ENCODE peak calls at places on chromosomes 4 and X, in six cellular contexts. U is esophagus squamous epithelium, I is lower leg skin, O is GM12892, Y is IMR-90, B is sigmoid colon. R is an unnamed sample.

GRCh38 chr4:164027805-164028204 is 533.3 kb downstream of the TMA16 start:
- DNase-seq in U (no peak), I (no peak), O (no peak), Y (no peak), B (no peak), R (no peak)

GRCh38 chr4:61740950-61741638 is 541.0 kb downstream of the ADGRL3 start:
- DNase-seq in U (no peak), I (no peak), O (no peak), Y (no peak), B (no peak), R (no peak)

GRCh38 chr4:139633661-139634060 is 32.0 kb upstream of the MGST2 start:
- DNase-seq in U (no peak), I (no peak), O (no peak), Y (peak), B (no peak), R (no peak)

GRCh38 chrX:86066998-86067397 is 19.6 kb upstream of the CHM start:
- DNase-seq in U (no peak), I (no peak), O (no peak), Y (no peak), B (no peak), R (no peak)

GRCh38 chr4:128879971-128880370 is 70.5 kb downstream of the JADE1 start:
- DNase-seq in U (no peak), I (no peak), O (no peak), Y (no peak), B (no peak), R (no peak)

GRCh38 chrX:9885150-9885549 is 82.0 kb upstream of the CLDN34 start:
- DNase-seq in U (no peak), I (no peak), O (peak), Y (peak), B (no peak), R (no peak)

GRCh38 chr4:121139533-121140222 is 24.4 kb downstream of the TNIP3 start:
- DNase-seq in U (no peak), I (no peak), O (no peak), Y (peak), B (no peak), R (no peak)

GRCh38 chr4:76011700-76012387 is 4.5 kb upstream of the CXCL9 start:
- DNase-seq in U (no peak), I (no peak), O (peak), Y (peak), B (no peak), R (no peak)

GRCh38 chr4:139786494-139787354 is 121.1 kb downstream of the MGST2 start:
- DNase-seq in U (no peak), I (no peak), O (no peak), Y (no peak), B (no peak), R (no peak)

GRCh38 chrX:52990848-52991247 is 32.5 kb upstream of the FAM156A start:
- DNase-seq in U (no peak), I (no peak), O (no peak), Y (peak), B (no peak), R (no peak)

GRCh38 chrX:53000447-53001208 is 42.3 kb upstream of the FAM156A start:
- DNase-seq in U (no peak), I (peak), O (no peak), Y (no peak), B (no peak), R (no peak)

GRCh38 chrX:52995974-52996304 is 37.6 kb upstream of the FAM156A start:
- DNase-seq in U (no peak), I (no peak), O (no peak), Y (no peak), B (no peak), R (no peak)

DNA sequence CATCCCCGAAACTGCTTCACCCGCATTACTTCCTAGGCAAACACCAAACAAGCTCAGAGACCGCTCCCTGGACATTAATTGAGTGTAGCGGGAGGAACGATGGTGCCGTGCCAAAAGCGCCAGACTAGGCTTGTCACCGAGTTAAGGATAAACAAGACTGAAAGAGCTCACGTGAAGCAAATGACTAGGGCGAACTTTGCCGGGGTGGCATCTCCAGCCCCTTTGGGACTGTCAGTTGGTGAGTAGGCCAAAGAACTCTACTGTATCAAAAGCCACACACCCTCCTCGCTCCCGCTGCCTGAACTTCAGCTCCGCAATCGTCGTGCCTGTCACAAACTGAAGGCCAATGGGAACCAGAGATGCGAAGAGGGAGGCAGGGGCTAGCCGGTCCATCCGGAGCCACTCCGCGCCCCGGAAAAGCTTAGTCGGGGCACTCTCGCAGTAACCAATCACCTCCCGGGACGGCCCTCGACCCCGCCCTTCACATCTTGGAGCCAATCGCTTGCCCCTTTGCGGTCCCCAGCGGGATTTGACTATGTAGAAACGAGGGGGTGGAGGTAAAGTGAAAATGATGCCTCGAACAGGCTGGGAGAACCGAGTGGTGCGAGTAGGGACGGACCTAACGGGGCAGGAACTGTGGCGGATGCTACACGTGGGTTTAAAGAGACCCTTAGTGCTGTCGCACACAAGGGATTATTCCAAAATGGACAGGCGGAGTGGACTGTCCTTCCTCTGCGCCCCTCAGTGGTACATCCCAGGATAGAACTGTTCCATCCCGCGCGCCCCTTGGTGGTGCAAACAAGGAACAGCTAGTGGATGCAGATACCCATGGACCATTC is 37.0 kb upstream of the FAM156A start:
- DNase-seq in U (peak), I (peak), O (peak), Y (peak), B (peak), R (peak)
- TF ChIP-seq POLR2A in U (no peak), I (no peak), O (peak), Y (no peak), B (no peak), R (no peak)

GRCh38 chrX:154368630-154369452 is 5.6 kb downstream of the FLNA start:
- DNase-seq in U (peak), I (peak), O (no peak), Y (peak), B (peak), R (peak)
- TF ChIP-seq POLR2A in U (peak), I (no peak), O (peak), Y (peak), B (no peak), R (no peak)

DNA sequence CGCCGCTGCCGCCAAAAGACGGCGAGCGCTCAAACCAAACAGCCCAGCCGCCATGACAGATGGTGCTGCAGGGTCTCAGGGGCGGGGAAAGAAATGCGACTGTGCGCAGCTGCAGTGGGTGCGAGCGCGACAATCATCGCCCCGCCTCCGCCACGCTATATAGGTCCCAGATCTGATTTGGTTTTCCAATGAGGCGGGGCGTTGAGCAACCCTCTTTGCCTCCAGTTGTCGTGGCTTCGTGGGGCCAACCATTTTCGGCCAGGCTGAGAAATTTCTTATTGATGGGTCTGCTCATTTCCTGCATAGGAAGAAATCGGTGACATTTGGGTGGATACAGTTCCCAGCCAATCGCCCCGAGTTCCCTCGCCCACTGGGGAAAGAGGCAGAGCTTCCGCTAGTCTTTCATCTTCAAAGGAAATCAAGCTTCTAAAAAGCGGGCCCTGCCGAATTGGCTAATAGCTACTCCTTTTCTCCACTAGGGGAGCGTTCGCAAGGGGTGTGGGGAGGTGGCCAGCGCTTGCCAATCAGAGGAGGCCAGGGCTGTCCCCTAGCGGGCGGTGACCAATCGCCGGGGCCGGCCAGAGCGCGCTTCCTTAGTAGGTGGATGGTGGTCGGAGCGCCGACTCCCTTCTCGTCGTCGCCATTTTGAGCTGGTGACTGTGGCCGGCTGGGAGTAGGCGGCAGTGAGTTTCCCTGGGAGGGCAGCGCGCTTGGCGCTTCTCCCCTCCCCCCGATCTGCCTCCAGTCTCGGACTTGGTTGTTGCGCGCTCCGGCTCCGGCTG is at the start of the genes NDUFB11 and RBM10:
- DNase-seq in U (peak), I (peak), O (peak), Y (peak), B (peak), R (peak)
- TF ChIP-seq POLR2A in U (peak), I (no peak), O (peak), Y (peak), B (peak), R (no peak)

DNA sequence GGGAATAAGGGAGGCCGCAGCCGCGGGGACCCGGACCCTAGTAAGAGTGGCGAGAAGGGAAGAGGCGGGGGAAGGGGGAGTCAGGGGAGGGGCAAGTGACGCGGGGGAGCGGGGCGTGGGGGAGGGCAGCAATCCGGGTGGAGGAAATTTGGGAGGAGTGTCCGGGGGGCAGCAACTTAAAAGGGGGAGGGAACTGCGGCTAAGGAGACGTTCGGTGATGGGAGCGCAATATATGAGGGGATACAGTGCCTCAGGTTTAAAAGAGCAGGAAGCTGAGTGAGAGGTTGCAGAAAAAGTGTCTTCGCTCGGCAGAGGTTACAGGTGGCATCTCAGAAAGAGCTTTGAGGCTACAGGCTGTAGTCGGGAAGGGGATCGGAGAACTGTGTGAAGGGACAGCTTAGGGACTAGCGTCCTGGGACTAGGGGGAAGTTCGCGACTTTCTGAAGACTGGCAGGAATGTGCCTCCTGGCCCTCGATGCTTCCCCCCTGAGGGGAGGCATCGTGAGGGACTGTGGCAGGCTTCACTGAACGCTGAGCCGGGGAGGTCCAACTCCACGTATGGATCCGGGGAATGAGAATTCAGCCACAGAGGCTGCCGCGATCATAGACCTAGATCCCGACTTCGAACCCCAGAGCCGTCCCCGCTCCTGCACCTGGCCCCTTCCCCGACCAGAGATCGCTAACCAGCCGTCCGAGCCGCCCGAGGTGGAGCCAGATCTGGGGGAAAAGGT is 485 bp downstream of the FOXO4 start:
- DNase-seq in U (no peak), I (no peak), O (no peak), Y (peak), B (no peak), R (no peak)
- TF ChIP-seq POLR2A in U (no peak), I (no peak), O (no peak), Y (no peak), B (no peak), R (no peak)

GRCh38 chr4:56414135-56414675 is 21.2 kb downstream of the PPAT start:
- DNase-seq in U (no peak), I (no peak), O (no peak), Y (peak), B (no peak), R (no peak)

GRCh38 chr4:56408978-56409377 is 21.7 kb upstream of the AASDH start:
- DNase-seq in U (no peak), I (no peak), O (no peak), Y (no peak), B (no peak), R (no peak)

GRCh38 chr4:56405016-56405415 is 17.7 kb upstream of the AASDH start:
- DNase-seq in U (no peak), I (no peak), O (no peak), Y (no peak), B (no peak), R (no peak)

GRCh38 chr4:56406151-56406550 is 18.9 kb upstream of the AASDH start:
- DNase-seq in U (no peak), I (no peak), O (no peak), Y (no peak), B (no peak), R (no peak)

DNA sequence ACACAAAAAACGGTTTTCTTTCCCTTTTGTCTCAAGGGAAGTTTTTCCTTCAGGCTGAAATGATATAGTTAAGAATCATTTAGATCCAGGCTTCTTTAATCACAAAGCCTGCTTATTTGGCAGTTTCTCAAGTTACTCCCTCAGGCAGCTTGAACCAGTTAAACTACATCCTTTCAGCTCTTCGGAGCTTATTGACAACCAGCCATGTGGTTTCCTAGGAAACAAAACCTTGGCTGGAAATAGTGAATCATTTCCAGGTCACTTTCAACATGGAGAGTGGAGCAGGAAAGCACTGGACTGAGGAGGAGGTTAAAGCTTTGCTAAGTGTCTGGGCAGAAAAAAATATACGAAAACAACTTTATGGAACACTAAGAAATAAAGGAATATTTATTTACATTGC is 23.0 kb upstream of the AASDH start:
- DNase-seq in U (no peak), I (no peak), O (no peak), Y (peak), B (no peak), R (no peak)
- TF ChIP-seq POLR2A in U (no peak), I (no peak), O (no peak), Y (peak), B (no peak), R (no peak)

GRCh38 chr4:1010522-1011021 is 854 bp upstream of the FGFRL1 start:
- DNase-seq in U (peak), I (peak), O (no peak), Y (peak), B (peak), R (no peak)

GRCh38 chr4:1012031-1012739 is 759 bp downstream of the FGFRL1 start:
- DNase-seq in U (no peak), I (no peak), O (no peak), Y (no peak), B (peak), R (no peak)

GRCh38 chr4:1008840-1009646 is 2.4 kb upstream of the FGFRL1 start:
- DNase-seq in U (no peak), I (no peak), O (no peak), Y (no peak), B (peak), R (no peak)

GRCh38 chr4:1009647-1010521 is 1.5 kb upstream of the FGFRL1 start:
- DNase-seq in U (peak), I (peak), O (peak), Y (peak), B (peak), R (no peak)

DNA sequence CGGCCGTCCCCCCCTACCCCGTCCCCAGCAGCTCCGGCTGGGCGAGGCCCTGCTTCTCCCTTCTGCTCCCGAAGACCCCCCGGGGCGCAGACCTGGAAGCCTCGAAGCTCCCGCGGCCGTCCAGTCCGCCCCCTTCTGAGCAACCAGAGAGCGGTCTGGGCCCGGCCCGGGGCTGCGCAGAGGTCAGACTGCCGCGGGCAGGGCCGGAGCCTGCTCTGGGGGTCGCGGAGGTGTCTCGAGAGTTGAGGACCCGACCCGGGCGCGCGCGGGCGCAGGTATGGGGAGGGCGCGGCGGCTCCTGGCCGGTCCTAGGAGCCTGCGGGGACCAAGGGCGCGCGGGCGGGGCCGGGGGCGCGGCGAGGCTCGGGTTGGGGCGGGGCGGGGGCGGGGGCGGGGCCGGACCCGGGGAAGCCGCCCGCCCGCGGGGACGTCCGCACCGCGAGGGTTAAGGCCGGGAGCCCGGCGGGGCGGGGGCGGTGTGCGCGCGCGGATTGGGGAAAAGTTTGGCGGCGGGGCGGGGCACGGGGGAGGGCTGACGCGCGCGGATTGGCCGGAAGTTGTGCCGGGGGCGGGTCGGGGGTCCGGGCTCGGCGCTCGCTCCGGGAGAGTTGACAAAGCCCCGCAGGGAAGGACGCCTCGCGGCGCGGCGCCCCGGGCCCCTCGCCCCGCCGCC is at the start of gene FGFRL1:
- DNase-seq in U (peak), I (peak), O (peak), Y (peak), B (peak), R (peak)
- TF ChIP-seq POLR2A in U (no peak), I (no peak), O (no peak), Y (peak), B (no peak), R (no peak)

GRCh38 chrX:73943900-73944581 is 359.9 kb upstream of the ZCCHC13 start:
- DNase-seq in U (peak), I (peak), O (peak), Y (peak), B (peak), R (peak)
- TF ChIP-seq POLR2A in U (no peak), I (no peak), O (peak), Y (peak), B (no peak), R (peak)